ENCODE peak calls at places on chromosomes 3 and 15, in nine cellular contexts. P is left lung, A is BJ, Z is astrocyte of the cerebellum, M is mammary epithelial cell, K is cardiac fibroblast, G is spleen, O is ovary, F is GM13977. J is an unnamed sample.

GRCh38 chr3:21839592-21839991 is 88.6 kb upstream of the ZNF385D start:
- DNase-seq in P (peak), A (peak), Z (peak), M (peak), K (peak), G (no peak), O (no peak), F (no peak), J (peak)

GRCh38 chr15:58616171-58616570 is 133.3 kb downstream of the ADAM10 start:
- DNase-seq in P (no peak), A (no peak), Z (no peak), M (no peak), K (no peak), G (no peak), O (no peak), F (no peak), J (no peak)

GRCh38 chr3:33777996-33778395 is 20.4 kb upstream of the PDCD6IP start:
- DNase-seq in P (no peak), A (no peak), Z (no peak), M (no peak), K (no peak), G (no peak), O (no peak), F (no peak), J (no peak)

GRCh38 chr3:81540787-81541186 is 220.7 kb downstream of the GBE1 start:
- DNase-seq in P (no peak), A (no peak), Z (no peak), M (no peak), K (no peak), G (no peak), O (no peak), F (no peak), J (no peak)

GRCh38 chr15:48447657-48448056 is 116.4 kb downstream of the DUT start:
- DNase-seq in P (no peak), A (no peak), Z (no peak), M (peak), K (peak), G (no peak), O (no peak), F (no peak), J (peak)

GRCh38 chr15:98649996-98650870 is 1.9 kb downstream of the IGF1R start:
- DNase-seq in P (peak), A (no peak), Z (no peak), M (peak), K (peak), G (peak), O (peak), F (no peak), J (no peak)

GRCh38 chr3:11060500-11061251 is 68.1 kb downstream of the SLC6A1 start:
- DNase-seq in P (peak), A (no peak), Z (peak), M (peak), K (peak), G (peak), O (peak), F (peak), J (peak)

GRCh38 chr3:3069723-3070122 is 40.5 kb downstream of the IL5RA start:
- DNase-seq in P (no peak), A (no peak), Z (no peak), M (no peak), K (no peak), G (no peak), O (no peak), F (no peak), J (peak)

GRCh38 chr3:162938073-162938472 is 1441.5 kb downstream of the OTOL1 start:
- DNase-seq in P (no peak), A (no peak), Z (no peak), M (no peak), K (no peak), G (no peak), O (no peak), F (no peak), J (no peak)

GRCh38 chr15:56820333-56820732 is 87.0 kb upstream of the ZNF280D start:
- DNase-seq in P (no peak), A (no peak), Z (no peak), M (no peak), K (no peak), G (no peak), O (no peak), F (no peak), J (no peak)

GRCh38 chr3:66609660-66610547 is 109.1 kb upstream of the LRIG1 start:
- DNase-seq in P (no peak), A (no peak), Z (peak), M (peak), K (peak), G (no peak), O (no peak), F (no peak), J (peak)

GRCh38 chr3:34212175-34212574 is 413.7 kb downstream of the PDCD6IP start:
- DNase-seq in P (no peak), A (no peak), Z (no peak), M (no peak), K (peak), G (no peak), O (no peak), F (no peak), J (peak)

DNA sequence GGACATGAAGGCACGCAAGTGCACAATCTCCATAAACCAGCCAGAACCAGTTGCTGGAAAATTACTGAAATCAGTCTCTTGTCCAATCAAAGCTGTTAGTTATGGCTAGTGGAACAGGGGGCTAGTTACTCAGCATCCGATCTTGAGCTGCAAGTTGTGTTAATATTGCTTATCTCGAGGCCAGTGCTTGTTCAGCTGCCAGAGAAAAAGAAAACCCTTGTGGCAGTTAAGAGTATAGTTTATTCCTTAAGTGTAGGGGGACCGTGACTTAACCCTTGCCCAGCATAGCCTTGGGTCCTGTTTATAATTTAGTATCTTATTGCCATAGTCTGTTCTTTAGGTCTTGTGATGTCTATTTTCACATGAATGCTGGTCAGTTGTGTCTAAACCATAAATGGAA is 268.5 kb downstream of the CD47 start:
- DNase-seq in P (no peak), A (no peak), Z (no peak), M (no peak), K (no peak), G (no peak), O (no peak), F (no peak), J (no peak)
- TF ChIP-seq CTCF in P (no peak), A (no peak), Z (no peak), M (no peak), K (no peak), G (no peak), O (no peak), F (no peak), J (no peak)

DNA sequence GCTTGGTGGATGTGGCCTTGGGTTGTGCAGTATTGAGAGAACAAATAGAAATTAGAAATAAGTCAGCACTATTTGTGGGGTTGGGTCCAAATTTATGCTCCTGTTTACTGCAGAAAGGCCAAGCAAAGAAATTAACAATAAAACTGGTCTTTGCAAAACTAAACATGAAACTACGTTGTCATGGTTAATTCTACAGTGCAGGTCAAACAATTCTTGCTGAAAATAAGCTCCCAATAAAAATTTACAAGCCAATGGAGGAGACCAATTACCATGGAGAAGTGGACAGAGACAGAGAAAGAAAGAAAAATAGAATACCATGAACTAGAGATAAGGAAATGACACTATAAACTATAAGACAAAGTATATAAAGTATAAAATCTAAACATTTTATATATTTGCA is 101.3 kb downstream of the CDIN1 start:
- DNase-seq in P (no peak), A (no peak), Z (no peak), M (no peak), K (no peak), G (no peak), O (no peak), F (no peak), J (no peak)
- TF ChIP-seq CTCF in P (no peak), A (no peak), Z (no peak), M (no peak), K (no peak), G (no peak), O (no peak), F (no peak), J (no peak)

GRCh38 chr15:26866298-26867198 is at the start of gene GABRA5:
- DNase-seq in P (no peak), A (no peak), Z (no peak), M (no peak), K (peak), G (no peak), O (no peak), F (no peak), J (no peak)
- TF ChIP-seq CTCF in P (no peak), A (peak), Z (peak), M (peak), K (no peak), G (no peak), O (no peak), F (no peak), J (no peak)

DNA sequence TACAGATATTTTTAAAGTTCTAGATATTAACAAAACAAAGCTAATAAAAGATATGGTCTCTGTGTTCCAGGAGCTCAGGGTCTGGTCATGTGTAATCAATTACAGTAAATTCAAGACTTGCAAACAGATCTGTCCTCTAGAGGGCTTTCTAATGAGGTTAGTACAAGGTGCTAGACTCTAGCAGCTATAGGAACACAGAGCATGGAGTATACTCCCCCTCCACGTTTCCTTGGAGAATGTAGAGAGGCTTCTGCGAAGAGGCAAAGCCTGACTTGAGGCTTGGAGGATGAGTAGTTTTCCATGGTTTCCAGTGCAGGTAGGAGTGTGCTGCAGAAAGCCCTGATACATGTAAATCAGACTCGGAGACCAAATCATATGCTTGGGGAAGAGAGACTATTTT is 32.7 kb upstream of the DLG1 start:
- DNase-seq in P (no peak), A (no peak), Z (no peak), M (no peak), K (peak), G (no peak), O (no peak), F (no peak), J (no peak)
- TF ChIP-seq CTCF in P (no peak), A (peak), Z (peak), M (peak), K (peak), G (no peak), O (no peak), F (peak), J (no peak)

DNA sequence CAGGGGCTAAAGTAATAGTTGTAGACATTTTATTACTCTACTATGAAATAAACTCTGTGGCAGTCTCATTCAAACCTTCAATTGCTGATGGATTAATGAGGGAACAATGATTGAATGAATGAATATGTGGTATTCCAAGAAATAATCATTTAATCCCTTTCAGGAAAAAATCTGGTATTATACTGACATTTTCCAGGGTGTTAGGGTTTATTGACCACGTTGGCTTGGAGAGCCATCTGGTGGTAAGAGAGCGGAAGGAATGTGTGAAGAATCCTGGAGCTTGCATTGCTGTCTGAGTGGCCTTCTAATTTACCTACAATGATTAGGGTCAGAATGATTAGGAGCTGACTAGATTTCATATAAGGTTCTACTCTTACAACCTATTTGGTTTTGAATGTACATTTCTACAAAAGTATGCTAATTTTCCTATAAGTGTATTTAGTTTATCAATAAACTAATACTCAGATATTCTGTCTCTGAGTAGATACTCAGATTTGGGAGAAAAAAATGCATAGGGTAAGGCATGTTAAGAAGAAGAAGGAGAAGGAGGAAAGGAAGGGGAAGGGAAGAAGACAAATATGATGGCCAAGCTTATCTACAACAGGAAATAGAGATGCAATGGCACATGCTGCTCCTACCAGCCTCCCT is 249.9 kb downstream of the ROBO1 start:
- DNase-seq in P (no peak), A (no peak), Z (peak), M (peak), K (peak), G (no peak), O (no peak), F (no peak), J (peak)
- TF ChIP-seq CTCF in P (peak), A (peak), Z (peak), M (peak), K (peak), G (no peak), O (no peak), F (peak), J (peak)

DNA sequence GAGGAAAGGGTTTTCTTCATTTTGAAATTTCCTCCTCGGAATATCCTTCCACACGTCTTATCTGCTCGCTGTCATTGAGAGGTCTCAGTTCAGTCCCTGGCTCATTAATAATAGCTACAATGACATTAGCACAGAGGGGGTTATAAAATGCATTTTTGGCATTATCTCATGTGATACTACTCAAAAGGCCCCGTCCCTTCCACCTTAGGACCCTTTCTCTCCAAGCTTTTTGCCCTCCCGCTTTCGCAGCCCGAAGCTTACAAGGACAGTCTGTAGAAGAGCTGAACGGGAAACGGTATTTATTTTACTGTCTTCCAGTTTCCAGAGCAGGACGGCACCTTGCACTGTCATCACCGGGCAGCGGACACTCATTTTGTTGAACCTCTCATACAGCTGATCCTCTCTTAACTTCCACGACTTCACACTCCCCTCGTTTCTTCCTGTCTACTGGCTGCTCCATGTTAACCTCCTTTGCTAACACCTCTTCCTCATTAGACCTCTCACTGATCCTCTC is 5.6 kb upstream of the PLEKHO2 start:
- DNase-seq in P (no peak), A (no peak), Z (no peak), M (no peak), K (no peak), G (no peak), O (no peak), F (no peak), J (no peak)
- TF ChIP-seq CTCF in P (peak), A (no peak), Z (no peak), M (no peak), K (no peak), G (no peak), O (peak), F (peak), J (no peak)

GRCh38 chr15:35912196-35912595 is 366.2 kb upstream of the DPH6 start:
- DNase-seq in P (no peak), A (no peak), Z (no peak), M (peak), K (peak), G (no peak), O (no peak), F (no peak), J (peak)
- TF ChIP-seq CTCF in P (no peak), A (no peak), Z (no peak), M (peak), K (peak), G (no peak), O (no peak), F (no peak), J (peak)